ENCODE peak calls at places on chromosomes 7 and 10, in seven cellular contexts. J is dorsolateral prefrontal cortex, E is IMR-90, O is colonic mucosa, W is uterus, D is spleen, Y is adrenal gland. Z is an unnamed sample.

GRCh38 chr7:142668495-142668894 is 80.8 kb upstream of the PRSS1 start:
- DNase-seq in J (no peak), E (no peak), O (no peak), W (no peak), D (no peak), Y (no peak), Z (no peak)

GRCh38 chr7:151348970-151349369 is 7.4 kb downstream of the NUB1 start:
- DNase-seq in J (no peak), E (no peak), O (no peak), W (no peak), D (no peak), Y (no peak), Z (no peak)

GRCh38 chr7:77537595-77538185 is 595 bp downstream of the PTPN12 start:
- DNase-seq in J (no peak), E (no peak), O (peak), W (peak), D (peak), Y (peak), Z (peak)

GRCh38 chr10:113643183-113643582 is 20.7 kb downstream of the NRAP start:
- DNase-seq in J (no peak), E (no peak), O (no peak), W (no peak), D (no peak), Y (no peak), Z (no peak)

GRCh38 chr7:138898255-138898654 is 82.9 kb downstream of the KIAA1549 start:
- DNase-seq in J (no peak), E (no peak), O (no peak), W (no peak), D (no peak), Y (no peak), Z (no peak)

GRCh38 chr7:44325181-44325671 is at the start of gene CAMK2B:
- DNase-seq in J (no peak), E (no peak), O (no peak), W (no peak), D (no peak), Y (no peak), Z (no peak)

GRCh38 chr7:45112648-45113047 is 1.2 kb upstream of the TBRG4 start:
- DNase-seq in J (no peak), E (peak), O (no peak), W (no peak), D (no peak), Y (peak), Z (no peak)

GRCh38 chr10:24435374-24435773 is 226.4 kb downstream of the KIAA1217 start:
- DNase-seq in J (no peak), E (peak), O (no peak), W (no peak), D (no peak), Y (no peak), Z (peak)

GRCh38 chr10:50788951-50789904 is 49.5 kb downstream of the ASAH2B start:
- DNase-seq in J (no peak), E (peak), O (no peak), W (no peak), D (no peak), Y (no peak), Z (peak)

GRCh38 chr10:4678023-4678950 is 147.7 kb upstream of the AKR1E2 start:
- DNase-seq in J (no peak), E (peak), O (no peak), W (peak), D (no peak), Y (no peak), Z (peak)

GRCh38 chr10:25130911-25131310 is 43.9 kb upstream of the GPR158 start:
- DNase-seq in J (no peak), E (peak), O (no peak), W (no peak), D (no peak), Y (no peak), Z (peak)

GRCh38 chr7:34096135-34096775 is 190.9 kb downstream of the BMPER start:
- DNase-seq in J (peak), E (peak), O (peak), W (peak), D (no peak), Y (peak), Z (no peak)

GRCh38 chr10:10804998-10805737 is 212.5 kb upstream of the CELF2 start:
- DNase-seq in J (no peak), E (peak), O (peak), W (no peak), D (no peak), Y (no peak), Z (peak)

GRCh38 chr7:138247568-138248328 is 171.5 kb downstream of the AKR1D1 start:
- DNase-seq in J (no peak), E (no peak), O (no peak), W (no peak), D (no peak), Y (peak), Z (no peak)

GRCh38 chr7:1986366-1987083 is 246.2 kb downstream of the MAD1L1 start:
- DNase-seq in J (no peak), E (no peak), O (no peak), W (no peak), D (peak), Y (no peak), Z (no peak)

GRCh38 chr7:122457969-122458368 is 153.4 kb upstream of the FEZF1 start:
- DNase-seq in J (no peak), E (no peak), O (no peak), W (no peak), D (no peak), Y (no peak), Z (no peak)

GRCh38 chr10:63738410-63738809 is 217.2 kb downstream of the REEP3 start:
- DNase-seq in J (peak), E (peak), O (no peak), W (no peak), D (no peak), Y (peak), Z (no peak)

GRCh38 chr7:64618785-64619456 is 47.0 kb upstream of the ZNF107 start:
- DNase-seq in J (no peak), E (peak), O (peak), W (no peak), D (no peak), Y (no peak), Z (peak)

GRCh38 chr7:35785250-35785649 is 15.6 kb upstream of the SEPTIN7 start:
- DNase-seq in J (no peak), E (no peak), O (no peak), W (no peak), D (no peak), Y (no peak), Z (no peak)

GRCh38 chr7:149147730-149148653 is 739 bp downstream of the ZNF398 start:
- DNase-seq in J (peak), E (peak), O (peak), W (no peak), D (peak), Y (peak), Z (peak)

GRCh38 chr7:6166443-6166871 is 106.0 kb downstream of the CYTH3 start:
- DNase-seq in J (no peak), E (no peak), O (no peak), W (no peak), D (no peak), Y (no peak), Z (no peak)

GRCh38 chr7:92731327-92732063 is 104.9 kb downstream of the CDK6 start:
- DNase-seq in J (no peak), E (peak), O (no peak), W (no peak), D (no peak), Y (no peak), Z (no peak)

GRCh38 chr7:12490105-12490688 is 80.3 kb upstream of the SCIN start:
- DNase-seq in J (no peak), E (peak), O (no peak), W (no peak), D (no peak), Y (no peak), Z (peak)

GRCh38 chr7:132291446-132291845 is 284.8 kb downstream of the PLXNA4 start:
- DNase-seq in J (no peak), E (no peak), O (no peak), W (no peak), D (no peak), Y (no peak), Z (no peak)

GRCh38 chr7:28124413-28124812 is 56.2 kb downstream of the JAZF1 start:
- DNase-seq in J (no peak), E (no peak), O (no peak), W (no peak), D (no peak), Y (no peak), Z (no peak)

GRCh38 chr7:152052772-152053171 is 27.3 kb downstream of the GALNT11 start:
- DNase-seq in J (no peak), E (no peak), O (no peak), W (no peak), D (no peak), Y (no peak), Z (no peak)

GRCh38 chr7:143484059-143484458 is 6.4 kb downstream of the TAS2R41 start:
- DNase-seq in J (no peak), E (peak), O (no peak), W (no peak), D (no peak), Y (no peak), Z (no peak)

GRCh38 chr7:45697576-45698136 is 123.5 kb downstream of the ADCY1 start:
- DNase-seq in J (no peak), E (peak), O (peak), W (no peak), D (no peak), Y (no peak), Z (no peak)

GRCh38 chr7:4740796-4741195 is 34.6 kb upstream of the AP5Z1 start:
- DNase-seq in J (no peak), E (no peak), O (no peak), W (no peak), D (no peak), Y (no peak), Z (no peak)

GRCh38 chr10:126908729-126909526 is 3.7 kb downstream of the DOCK1 start:
- DNase-seq in J (no peak), E (no peak), O (no peak), W (no peak), D (peak), Y (no peak), Z (no peak)

GRCh38 chr7:16028651-16029050 is 342.2 kb upstream of the MEOX2 start:
- DNase-seq in J (no peak), E (peak), O (no peak), W (no peak), D (no peak), Y (no peak), Z (no peak)

GRCh38 chr10:114250246-114250645 is 11.2 kb downstream of the VWA2 start:
- DNase-seq in J (no peak), E (no peak), O (no peak), W (no peak), D (no peak), Y (no peak), Z (no peak)

GRCh38 chr10:18659784-18660561 is 742 bp downstream of the ARL5B start:
- DNase-seq in J (no peak), E (peak), O (peak), W (no peak), D (no peak), Y (no peak), Z (peak)

GRCh38 chr10:33099748-33100147 is 141.7 kb upstream of the ITGB1 start:
- DNase-seq in J (no peak), E (peak), O (no peak), W (no peak), D (no peak), Y (no peak), Z (no peak)

GRCh38 chr7:152512711-152513110 is 76.9 kb upstream of the KMT2C start:
- DNase-seq in J (no peak), E (no peak), O (no peak), W (no peak), D (no peak), Y (no peak), Z (peak)

GRCh38 chr7:123622660-123623386 is 21.2 kb downstream of the ASB15 start:
- DNase-seq in J (no peak), E (no peak), O (peak), W (no peak), D (no peak), Y (no peak), Z (no peak)

GRCh38 chr7:87506243-87507180 is 31.0 kb upstream of the ABCB4 start:
- DNase-seq in J (no peak), E (peak), O (no peak), W (no peak), D (no peak), Y (no peak), Z (peak)

GRCh38 chr10:88913803-88914202 is 33.8 kb downstream of the STAMBPL1 start:
- DNase-seq in J (no peak), E (no peak), O (no peak), W (no peak), D (no peak), Y (no peak), Z (no peak)

GRCh38 chr7:149016876-149017275 is 11.4 kb downstream of the PDIA4 start:
- DNase-seq in J (no peak), E (no peak), O (no peak), W (no peak), D (no peak), Y (no peak), Z (no peak)

GRCh38 chr10:69180525-69181204 is 631 bp downstream of the SUPV3L1 start:
- DNase-seq in J (no peak), E (peak), O (peak), W (no peak), D (no peak), Y (no peak), Z (peak)
- H3K27ac ChIP-seq in J (peak), E (peak), O (peak), W (peak), D (peak), Y (peak), Z (peak)

GRCh38 chr10:116324227-116324950 is at the start of gene CCDC172:
- DNase-seq in J (no peak), E (no peak), O (no peak), W (no peak), D (no peak), Y (no peak), Z (no peak)
- H3K27ac ChIP-seq in J (no peak), E (no peak), O (no peak), W (no peak), D (no peak), Y (no peak), Z (no peak)

GRCh38 chr7:134302120-134302519 is 14.6 kb downstream of the SLC35B4 start:
- DNase-seq in J (no peak), E (peak), O (no peak), W (no peak), D (no peak), Y (no peak), Z (no peak)

GRCh38 chr7:134297489-134297888 is 19.2 kb downstream of the SLC35B4 start:
- DNase-seq in J (no peak), E (no peak), O (no peak), W (no peak), D (no peak), Y (no peak), Z (no peak)

GRCh38 chr7:134298902-134299683 is 17.6 kb downstream of the SLC35B4 start:
- DNase-seq in J (peak), E (peak), O (peak), W (peak), D (no peak), Y (no peak), Z (no peak)

GRCh38 chr7:134300988-134301387 is 15.7 kb downstream of the SLC35B4 start:
- DNase-seq in J (no peak), E (no peak), O (no peak), W (no peak), D (no peak), Y (no peak), Z (no peak)
- H3K27ac ChIP-seq in J (peak), E (no peak), O (no peak), W (no peak), D (no peak), Y (no peak), Z (no peak)

GRCh38 chr10:110380255-110380654 is 75.5 kb upstream of the SMNDC1 start:
- DNase-seq in J (no peak), E (no peak), O (no peak), W (no peak), D (no peak), Y (no peak), Z (no peak)
- H3K27ac ChIP-seq in J (no peak), E (no peak), O (no peak), W (no peak), D (no peak), Y (no peak), Z (no peak)

GRCh38 chr10:36464291-36464690 is 661.1 kb upstream of the ANKRD30A start:
- DNase-seq in J (no peak), E (no peak), O (no peak), W (no peak), D (no peak), Y (no peak), Z (no peak)

GRCh38 chr10:36465604-36466379 is 659.6 kb upstream of the ANKRD30A start:
- DNase-seq in J (no peak), E (no peak), O (no peak), W (no peak), D (no peak), Y (no peak), Z (no peak)

GRCh38 chr10:36469585-36469984 is 655.8 kb upstream of the ANKRD30A start:
- DNase-seq in J (no peak), E (peak), O (no peak), W (no peak), D (no peak), Y (no peak), Z (peak)

GRCh38 chr10:36473122-36473521 is 652.3 kb upstream of the ANKRD30A start:
- DNase-seq in J (no peak), E (no peak), O (no peak), W (no peak), D (no peak), Y (no peak), Z (no peak)

DNA sequence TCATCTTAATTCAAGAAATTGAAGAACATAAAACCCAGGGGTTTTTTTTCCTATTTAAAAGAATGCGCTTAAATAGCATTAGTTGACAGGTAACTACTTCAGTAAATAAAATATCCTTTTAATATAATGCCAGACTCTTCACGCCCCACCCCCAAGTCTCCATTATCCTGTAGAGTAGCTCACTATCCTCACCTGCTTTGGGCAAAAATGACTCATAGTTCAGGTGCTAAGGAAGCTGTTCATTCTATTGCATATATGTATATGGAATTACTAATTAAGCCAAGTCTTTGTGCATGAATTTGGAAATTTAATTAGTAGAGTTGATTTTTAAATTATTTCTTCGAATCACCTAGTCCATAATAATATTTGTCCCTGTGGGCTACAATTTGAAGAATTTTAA is 656.8 kb upstream of the ANKRD30A start:
- DNase-seq in J (no peak), E (no peak), O (no peak), W (no peak), D (no peak), Y (no peak), Z (peak)
- H3K27ac ChIP-seq in J (no peak), E (no peak), O (no peak), W (no peak), D (no peak), Y (no peak), Z (no peak)

DNA sequence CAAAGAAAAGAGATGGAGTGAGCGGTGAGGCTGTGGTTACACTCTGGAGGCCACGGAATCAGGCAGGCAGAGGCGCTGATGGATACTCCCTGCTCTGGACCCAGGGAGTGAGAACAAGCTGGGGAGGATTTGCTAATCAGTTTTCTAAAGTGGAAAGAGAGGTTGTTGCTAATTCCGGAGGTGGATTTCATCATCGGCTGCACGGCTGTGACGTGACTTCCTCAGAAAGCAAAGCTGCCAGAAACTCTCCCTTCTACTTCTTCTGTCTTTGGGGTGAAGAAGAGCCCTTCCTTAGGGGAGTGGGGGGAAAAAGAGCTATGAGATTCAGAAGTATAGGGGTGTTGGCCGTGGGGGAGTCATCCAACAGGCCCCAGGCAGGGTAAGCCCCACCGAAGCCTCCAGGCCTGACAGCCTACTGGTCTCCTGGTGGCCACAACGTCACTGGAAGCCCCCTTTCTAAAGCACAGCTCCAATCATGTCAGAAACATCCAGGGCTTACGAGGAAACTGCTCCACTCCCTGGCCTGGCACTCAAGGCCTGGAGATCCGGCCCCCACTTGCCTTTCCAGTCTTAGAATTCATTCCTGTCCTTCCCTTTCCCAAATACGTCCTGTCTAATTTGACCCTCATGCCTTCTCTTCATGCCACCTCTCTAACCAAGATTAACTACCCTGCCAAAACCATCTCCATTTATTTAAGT is 114.5 kb downstream of the HIP1 start:
- DNase-seq in J (no peak), E (peak), O (no peak), W (peak), D (peak), Y (peak), Z (no peak)
- H3K27ac ChIP-seq in J (peak), E (peak), O (no peak), W (peak), D (peak), Y (no peak), Z (peak)

GRCh38 chr10:86684305-86684704 is 16.0 kb downstream of the LDB3 start:
- DNase-seq in J (no peak), E (peak), O (no peak), W (peak), D (no peak), Y (no peak), Z (no peak)
- H3K27ac ChIP-seq in J (peak), E (no peak), O (no peak), W (peak), D (no peak), Y (no peak), Z (no peak)

GRCh38 chr7:158676171-158676840 is 28.3 kb downstream of the NCAPG2 start:
- DNase-seq in J (no peak), E (peak), O (no peak), W (no peak), D (no peak), Y (no peak), Z (no peak)

GRCh38 chr7:158676898-158677297 is 27.7 kb downstream of the NCAPG2 start:
- DNase-seq in J (no peak), E (no peak), O (no peak), W (no peak), D (no peak), Y (no peak), Z (no peak)

GRCh38 chr7:158672975-158673374 is 31.6 kb downstream of the NCAPG2 start:
- DNase-seq in J (no peak), E (peak), O (no peak), W (no peak), D (no peak), Y (no peak), Z (no peak)
- H3K27ac ChIP-seq in J (no peak), E (no peak), O (no peak), W (no peak), D (no peak), Y (no peak), Z (peak)

GRCh38 chr7:99029481-99030144 is 114.3 kb downstream of the SMURF1 start:
- DNase-seq in J (no peak), E (peak), O (no peak), W (no peak), D (no peak), Y (peak), Z (no peak)
- H3K27ac ChIP-seq in J (peak), E (no peak), O (no peak), W (peak), D (no peak), Y (no peak), Z (peak)

DNA sequence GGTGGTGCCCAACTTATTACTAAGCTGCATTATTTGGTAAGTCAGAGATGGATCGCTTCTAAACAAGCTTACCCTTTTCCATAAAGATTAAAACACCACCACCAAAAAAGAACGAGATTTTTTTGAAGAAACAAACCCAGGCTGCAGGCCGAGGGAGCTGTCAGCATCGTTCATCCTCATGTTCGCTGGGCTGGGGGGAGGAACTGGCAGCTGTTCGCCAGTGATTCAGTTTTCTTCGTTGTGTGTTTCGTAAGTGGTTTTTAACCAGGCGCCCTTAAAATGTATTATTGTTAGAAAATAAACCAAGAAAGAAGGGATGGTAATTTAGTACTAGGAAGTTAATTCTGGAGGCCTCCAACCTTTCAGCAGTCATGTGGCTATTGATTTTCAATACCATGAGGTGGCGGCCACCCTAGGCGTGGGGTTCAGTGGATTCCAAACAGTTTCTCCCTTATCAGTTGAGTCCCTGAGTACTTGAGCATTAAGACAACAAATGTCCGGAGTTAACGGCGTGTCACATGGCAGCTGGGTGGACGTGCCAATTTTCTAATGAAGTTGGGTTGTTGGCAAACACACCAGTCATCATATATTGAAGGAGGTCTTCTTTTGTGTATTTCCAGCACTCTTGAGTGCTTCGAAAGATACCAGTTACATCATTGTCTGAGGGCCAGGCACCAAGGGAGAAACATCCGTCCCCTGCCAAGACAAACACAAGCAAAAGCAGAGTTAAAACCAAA is 173.2 kb downstream of the EBF3 start:
- DNase-seq in J (no peak), E (no peak), O (no peak), W (no peak), D (peak), Y (no peak), Z (no peak)
- H3K27ac ChIP-seq in J (no peak), E (no peak), O (no peak), W (no peak), D (no peak), Y (no peak), Z (no peak)

Z was measured in RWPE1.